ENCODE peak calls at places on chromosome 11, in nine cellular contexts. One of them, this sample, is unnamed.

GRCh38 chr11:84855846-84856245 is 771.3 kb downstream of the DLG2 start:
- DNase-seq in glutamatergic neuron: no peak
- DNase-seq in HFFc6: peak; percentile 29
- DNase-seq in neural crest cell: no peak
- DNase-seq in adrenal gland: no peak
- DNase-seq in AG04450: peak; percentile 3
- DNase-seq in activated CD8-positive, alpha-beta T cell treated with anti-CD3 and anti-CD28 coated beads for 36 hours: no peak
- DNase-seq in brain microvascular endothelial cell: peak; percentile 34
- DNase-seq in IMR-90: peak; percentile 47
- DNase-seq in this sample: peak; percentile 1

GRCh38 chr11:125950696-125951645 is 5.1 kb downstream of the VSIG10L2 start:
- DNase-seq in neural crest cell: no peak
- DNase-seq in AG04450: no peak
- DNase-seq in HFFc6: no peak
- DNase-seq in brain microvascular endothelial cell: no peak
- DNase-seq in glutamatergic neuron: no peak
- DNase-seq in activated CD8-positive, alpha-beta T cell treated with anti-CD3 and anti-CD28 coated beads for 36 hours: no peak
- DNase-seq in adrenal gland: peak; percentile 27
- DNase-seq in IMR-90: peak; percentile 58
- DNase-seq in this sample: no peak

GRCh38 chr11:124748481-124749338 is 3.3 kb downstream of the VSIG2 start:
- DNase-seq in brain microvascular endothelial cell: no peak
- DNase-seq in glutamatergic neuron: no peak
- DNase-seq in adrenal gland: no peak
- DNase-seq in activated CD8-positive, alpha-beta T cell treated with anti-CD3 and anti-CD28 coated beads for 36 hours: no peak
- DNase-seq in neural crest cell: no peak
- DNase-seq in IMR-90: peak; percentile 56
- DNase-seq in HFFc6: peak; percentile 35
- DNase-seq in AG04450: no peak
- DNase-seq in this sample: no peak

GRCh38 chr11:30322162-30322561 is 742 bp upstream of the ARL14EP start:
- DNase-seq in IMR-90: no peak
- DNase-seq in AG04450: no peak
- DNase-seq in activated CD8-positive, alpha-beta T cell treated with anti-CD3 and anti-CD28 coated beads for 36 hours: no peak
- DNase-seq in adrenal gland: no peak
- DNase-seq in brain microvascular endothelial cell: no peak
- DNase-seq in glutamatergic neuron: no peak
- DNase-seq in HFFc6: no peak
- DNase-seq in neural crest cell: no peak
- DNase-seq in this sample: no peak

GRCh38 chr11:86477495-86478155 is 102.9 kb downstream of the CCDC81 start:
- DNase-seq in activated CD8-positive, alpha-beta T cell treated with anti-CD3 and anti-CD28 coated beads for 36 hours: no peak
- DNase-seq in glutamatergic neuron: no peak
- DNase-seq in AG04450: no peak
- DNase-seq in adrenal gland: no peak
- DNase-seq in HFFc6: peak; percentile 39
- DNase-seq in neural crest cell: no peak
- DNase-seq in brain microvascular endothelial cell: peak; percentile 88
- DNase-seq in IMR-90: peak; percentile 45
- DNase-seq in this sample: no peak

GRCh38 chr11:45104790-45105084 is 41.7 kb upstream of the PRDM11 start:
- DNase-seq in AG04450: no peak
- DNase-seq in HFFc6: no peak
- DNase-seq in glutamatergic neuron: no peak
- DNase-seq in activated CD8-positive, alpha-beta T cell treated with anti-CD3 and anti-CD28 coated beads for 36 hours: no peak
- DNase-seq in adrenal gland: no peak
- DNase-seq in IMR-90: no peak
- DNase-seq in brain microvascular endothelial cell: no peak
- DNase-seq in neural crest cell: no peak
- DNase-seq in this sample: no peak

GRCh38 chr11:118592616-118593367 is 14.6 kb upstream of the PHLDB1 start:
- DNase-seq in glutamatergic neuron: no peak
- DNase-seq in brain microvascular endothelial cell: no peak
- DNase-seq in IMR-90: no peak
- DNase-seq in AG04450: no peak
- DNase-seq in neural crest cell: no peak
- DNase-seq in activated CD8-positive, alpha-beta T cell treated with anti-CD3 and anti-CD28 coated beads for 36 hours: no peak
- DNase-seq in adrenal gland: no peak
- DNase-seq in HFFc6: no peak
- DNase-seq in this sample: no peak

GRCh38 chr11:46896719-46897406 is 21.5 kb downstream of the LRP4 start:
- DNase-seq in glutamatergic neuron: no peak
- DNase-seq in activated CD8-positive, alpha-beta T cell treated with anti-CD3 and anti-CD28 coated beads for 36 hours: no peak
- DNase-seq in brain microvascular endothelial cell: peak; percentile 31
- DNase-seq in HFFc6: peak; percentile 52
- DNase-seq in IMR-90: peak; percentile 37
- DNase-seq in AG04450: no peak
- DNase-seq in adrenal gland: no peak
- DNase-seq in neural crest cell: no peak
- DNase-seq in this sample: no peak

GRCh38 chr11:26584818-26585217 is 12.8 kb upstream of the MUC15 start:
- DNase-seq in glutamatergic neuron: no peak
- DNase-seq in brain microvascular endothelial cell: no peak
- DNase-seq in IMR-90: no peak
- DNase-seq in AG04450: no peak
- DNase-seq in adrenal gland: no peak
- DNase-seq in HFFc6: no peak
- DNase-seq in neural crest cell: no peak
- DNase-seq in activated CD8-positive, alpha-beta T cell treated with anti-CD3 and anti-CD28 coated beads for 36 hours: no peak
- DNase-seq in this sample: no peak

GRCh38 chr11:28107726-28108618 is at the start of the genes KIF18A and METTL15:
- DNase-seq in IMR-90: peak; percentile 99
- DNase-seq in activated CD8-positive, alpha-beta T cell treated with anti-CD3 and anti-CD28 coated beads for 36 hours: peak; percentile 99
- DNase-seq in HFFc6: peak; percentile 99
- DNase-seq in AG04450: peak; percentile 97
- DNase-seq in adrenal gland: peak; percentile 100
- DNase-seq in neural crest cell: peak; percentile 99
- DNase-seq in glutamatergic neuron: peak; percentile 100
- DNase-seq in brain microvascular endothelial cell: peak; percentile 99
- DNase-seq in this sample: peak; percentile 99

GRCh38 chr11:70944636-70945035 is 307.7 kb downstream of the SHANK2 start:
- DNase-seq in adrenal gland: no peak
- DNase-seq in neural crest cell: no peak
- DNase-seq in IMR-90: no peak
- DNase-seq in brain microvascular endothelial cell: no peak
- DNase-seq in HFFc6: no peak
- DNase-seq in AG04450: no peak
- DNase-seq in glutamatergic neuron: no peak
- DNase-seq in activated CD8-positive, alpha-beta T cell treated with anti-CD3 and anti-CD28 coated beads for 36 hours: no peak
- DNase-seq in this sample: no peak

GRCh38 chr11:97325693-97326092 is 935.9 kb downstream of the JRKL start:
- DNase-seq in neural crest cell: no peak
- DNase-seq in AG04450: no peak
- DNase-seq in activated CD8-positive, alpha-beta T cell treated with anti-CD3 and anti-CD28 coated beads for 36 hours: no peak
- DNase-seq in IMR-90: no peak
- DNase-seq in glutamatergic neuron: no peak
- DNase-seq in brain microvascular endothelial cell: no peak
- DNase-seq in adrenal gland: no peak
- DNase-seq in HFFc6: no peak
- DNase-seq in this sample: no peak

GRCh38 chr11:31936309-31936708 is 125.2 kb upstream of the PAX6 start:
- DNase-seq in IMR-90: no peak
- DNase-seq in adrenal gland: no peak
- DNase-seq in activated CD8-positive, alpha-beta T cell treated with anti-CD3 and anti-CD28 coated beads for 36 hours: no peak
- DNase-seq in AG04450: no peak
- DNase-seq in glutamatergic neuron: no peak
- DNase-seq in neural crest cell: no peak
- DNase-seq in brain microvascular endothelial cell: no peak
- DNase-seq in HFFc6: no peak
- DNase-seq in this sample: no peak

GRCh38 chr11:61375709-61376108 is 13.5 kb downstream of the TMEM138 start:
- DNase-seq in neural crest cell: no peak
- DNase-seq in AG04450: no peak
- DNase-seq in adrenal gland: no peak
- DNase-seq in glutamatergic neuron: no peak
- DNase-seq in HFFc6: no peak
- DNase-seq in brain microvascular endothelial cell: no peak
- DNase-seq in IMR-90: no peak
- DNase-seq in activated CD8-positive, alpha-beta T cell treated with anti-CD3 and anti-CD28 coated beads for 36 hours: no peak
- DNase-seq in this sample: no peak

GRCh38 chr11:61885166-61885778 is 6.1 kb downstream of the FADS3 start:
- DNase-seq in IMR-90: no peak
- DNase-seq in HFFc6: no peak
- DNase-seq in AG04450: no peak
- DNase-seq in brain microvascular endothelial cell: no peak
- DNase-seq in neural crest cell: no peak
- DNase-seq in adrenal gland: no peak
- DNase-seq in glutamatergic neuron: no peak
- DNase-seq in activated CD8-positive, alpha-beta T cell treated with anti-CD3 and anti-CD28 coated beads for 36 hours: no peak
- DNase-seq in this sample: no peak

GRCh38 chr11:124761301-124762021 is 629 bp downstream of the ESAM start:
- DNase-seq in IMR-90: no peak
- DNase-seq in brain microvascular endothelial cell: no peak
- DNase-seq in HFFc6: no peak
- DNase-seq in glutamatergic neuron: no peak
- DNase-seq in adrenal gland: peak; percentile 7
- DNase-seq in activated CD8-positive, alpha-beta T cell treated with anti-CD3 and anti-CD28 coated beads for 36 hours: peak; percentile 48
- DNase-seq in neural crest cell: no peak
- DNase-seq in AG04450: no peak
- DNase-seq in this sample: no peak

GRCh38 chr11:103407641-103408040 is 298.4 kb downstream of the DYNC2H1 start:
- DNase-seq in activated CD8-positive, alpha-beta T cell treated with anti-CD3 and anti-CD28 coated beads for 36 hours: no peak
- DNase-seq in glutamatergic neuron: no peak
- DNase-seq in neural crest cell: no peak
- DNase-seq in HFFc6: no peak
- DNase-seq in adrenal gland: no peak
- DNase-seq in brain microvascular endothelial cell: no peak
- DNase-seq in IMR-90: no peak
- DNase-seq in AG04450: no peak
- DNase-seq in this sample: no peak

GRCh38 chr11:45259607-45260006 is 26.5 kb downstream of the SYT13 start:
- DNase-seq in glutamatergic neuron: no peak
- DNase-seq in adrenal gland: peak; percentile 90
- DNase-seq in brain microvascular endothelial cell: no peak
- DNase-seq in AG04450: no peak
- DNase-seq in activated CD8-positive, alpha-beta T cell treated with anti-CD3 and anti-CD28 coated beads for 36 hours: no peak
- DNase-seq in neural crest cell: no peak
- DNase-seq in HFFc6: peak; percentile 42
- DNase-seq in IMR-90: no peak
- DNase-seq in this sample: no peak

GRCh38 chr11:70568504-70569172 is 170.3 kb downstream of the CTTN start:
- DNase-seq in activated CD8-positive, alpha-beta T cell treated with anti-CD3 and anti-CD28 coated beads for 36 hours: no peak
- DNase-seq in neural crest cell: peak; percentile 34
- DNase-seq in IMR-90: peak; percentile 24
- DNase-seq in brain microvascular endothelial cell: peak; percentile 23
- DNase-seq in glutamatergic neuron: peak; percentile 29
- DNase-seq in HFFc6: peak; percentile 13
- DNase-seq in AG04450: no peak
- DNase-seq in adrenal gland: peak; percentile 45
- DNase-seq in this sample: no peak

GRCh38 chr11:104997288-104997687 is 25.7 kb downstream of the CASP5 start:
- DNase-seq in AG04450: no peak
- DNase-seq in IMR-90: no peak
- DNase-seq in HFFc6: no peak
- DNase-seq in activated CD8-positive, alpha-beta T cell treated with anti-CD3 and anti-CD28 coated beads for 36 hours: no peak
- DNase-seq in neural crest cell: no peak
- DNase-seq in adrenal gland: no peak
- DNase-seq in glutamatergic neuron: no peak
- DNase-seq in brain microvascular endothelial cell: no peak
- DNase-seq in this sample: no peak

GRCh38 chr11:13861411-13861810 is 101.1 kb upstream of the SPON1 start:
- DNase-seq in adrenal gland: no peak
- DNase-seq in brain microvascular endothelial cell: no peak
- DNase-seq in glutamatergic neuron: no peak
- DNase-seq in HFFc6: no peak
- DNase-seq in AG04450: no peak
- DNase-seq in neural crest cell: no peak
- DNase-seq in activated CD8-positive, alpha-beta T cell treated with anti-CD3 and anti-CD28 coated beads for 36 hours: peak; percentile 11
- DNase-seq in IMR-90: no peak
- DNase-seq in this sample: no peak

GRCh38 chr11:13857828-13858227 is 104.7 kb upstream of the SPON1 start:
- DNase-seq in activated CD8-positive, alpha-beta T cell treated with anti-CD3 and anti-CD28 coated beads for 36 hours: no peak
- DNase-seq in adrenal gland: no peak
- DNase-seq in HFFc6: no peak
- DNase-seq in AG04450: no peak
- DNase-seq in neural crest cell: no peak
- DNase-seq in glutamatergic neuron: no peak
- DNase-seq in IMR-90: no peak
- DNase-seq in brain microvascular endothelial cell: no peak
- DNase-seq in this sample: no peak

GRCh38 chr11:13862845-13863392 is 99.6 kb upstream of the SPON1 start:
- DNase-seq in HFFc6: no peak
- DNase-seq in adrenal gland: no peak
- DNase-seq in neural crest cell: no peak
- DNase-seq in AG04450: no peak
- DNase-seq in activated CD8-positive, alpha-beta T cell treated with anti-CD3 and anti-CD28 coated beads for 36 hours: no peak
- DNase-seq in brain microvascular endothelial cell: no peak
- DNase-seq in IMR-90: no peak
- DNase-seq in glutamatergic neuron: no peak
- DNase-seq in this sample: no peak

GRCh38 chr11:13859986-13860385 is 102.5 kb upstream of the SPON1 start:
- DNase-seq in AG04450: no peak
- DNase-seq in HFFc6: no peak
- DNase-seq in glutamatergic neuron: no peak
- DNase-seq in IMR-90: no peak
- DNase-seq in neural crest cell: no peak
- DNase-seq in brain microvascular endothelial cell: no peak
- DNase-seq in activated CD8-positive, alpha-beta T cell treated with anti-CD3 and anti-CD28 coated beads for 36 hours: no peak
- DNase-seq in adrenal gland: no peak
- DNase-seq in this sample: no peak
- TF ChIP-seq CTCF in AG04450: no peak
- TF ChIP-seq CTCF in HFFc6: no peak
- TF ChIP-seq CTCF in glutamatergic neuron: no peak
- TF ChIP-seq CTCF in IMR-90: no peak
- TF ChIP-seq CTCF in neural crest cell: no peak
- TF ChIP-seq CTCF in brain microvascular endothelial cell: no peak
- TF ChIP-seq CTCF in activated CD8-positive, alpha-beta T cell treated with anti-CD3 and anti-CD28 coated beads for 36 hours: no peak
- TF ChIP-seq CTCF in adrenal gland: no peak
- TF ChIP-seq CTCF in this sample: no peak

GRCh38 chr11:126969865-126970479 is 30.6 kb downstream of the KIRREL3 start:
- DNase-seq in glutamatergic neuron: peak; percentile 34
- DNase-seq in adrenal gland: no peak
- DNase-seq in neural crest cell: no peak
- DNase-seq in IMR-90: peak; percentile 83
- DNase-seq in brain microvascular endothelial cell: peak; percentile 16
- DNase-seq in AG04450: no peak
- DNase-seq in HFFc6: peak; percentile 63
- DNase-seq in activated CD8-positive, alpha-beta T cell treated with anti-CD3 and anti-CD28 coated beads for 36 hours: no peak
- DNase-seq in this sample: no peak
- TF ChIP-seq CTCF in glutamatergic neuron: peak; percentile 67
- TF ChIP-seq CTCF in adrenal gland: peak; percentile 43
- TF ChIP-seq CTCF in neural crest cell: peak; percentile 66
- TF ChIP-seq CTCF in IMR-90: peak; percentile 93
- TF ChIP-seq CTCF in brain microvascular endothelial cell: peak; percentile 84
- TF ChIP-seq CTCF in AG04450: peak; percentile 92
- TF ChIP-seq CTCF in HFFc6: peak; percentile 87
- TF ChIP-seq CTCF in activated CD8-positive, alpha-beta T cell treated with anti-CD3 and anti-CD28 coated beads for 36 hours: no peak
- TF ChIP-seq CTCF in this sample: peak; percentile 85

GRCh38 chr11:35539781-35540281 is 14.4 kb upstream of the PAMR1 start:
- DNase-seq in adrenal gland: peak; percentile 43
- DNase-seq in neural crest cell: no peak
- DNase-seq in IMR-90: peak; percentile 86
- DNase-seq in glutamatergic neuron: no peak
- DNase-seq in HFFc6: peak; percentile 90
- DNase-seq in AG04450: no peak
- DNase-seq in activated CD8-positive, alpha-beta T cell treated with anti-CD3 and anti-CD28 coated beads for 36 hours: no peak
- DNase-seq in brain microvascular endothelial cell: peak; percentile 72
- DNase-seq in this sample: peak; percentile 77
- TF ChIP-seq CTCF in adrenal gland: no peak
- TF ChIP-seq CTCF in neural crest cell: no peak
- TF ChIP-seq CTCF in IMR-90: no peak
- TF ChIP-seq CTCF in glutamatergic neuron: no peak
- TF ChIP-seq CTCF in HFFc6: no peak
- TF ChIP-seq CTCF in AG04450: no peak
- TF ChIP-seq CTCF in activated CD8-positive, alpha-beta T cell treated with anti-CD3 and anti-CD28 coated beads for 36 hours: no peak
- TF ChIP-seq CTCF in brain microvascular endothelial cell: no peak
- TF ChIP-seq CTCF in this sample: no peak

GRCh38 chr11:107442715-107443215 is 14.9 kb downstream of the CWF19L2 start:
- DNase-seq in HFFc6: no peak
- DNase-seq in IMR-90: no peak
- DNase-seq in glutamatergic neuron: no peak
- DNase-seq in adrenal gland: no peak
- DNase-seq in activated CD8-positive, alpha-beta T cell treated with anti-CD3 and anti-CD28 coated beads for 36 hours: no peak
- DNase-seq in neural crest cell: no peak
- DNase-seq in AG04450: no peak
- DNase-seq in brain microvascular endothelial cell: no peak
- DNase-seq in this sample: no peak
- TF ChIP-seq CTCF in HFFc6: no peak
- TF ChIP-seq CTCF in IMR-90: no peak
- TF ChIP-seq CTCF in glutamatergic neuron: no peak
- TF ChIP-seq CTCF in adrenal gland: no peak
- TF ChIP-seq CTCF in activated CD8-positive, alpha-beta T cell treated with anti-CD3 and anti-CD28 coated beads for 36 hours: no peak
- TF ChIP-seq CTCF in neural crest cell: no peak
- TF ChIP-seq CTCF in AG04450: no peak
- TF ChIP-seq CTCF in brain microvascular endothelial cell: no peak
- TF ChIP-seq CTCF in this sample: no peak

This sample was measured in AG09319.